ENCODE peak calls at places on chromosome 9, in seven cellular contexts. Q, I, T, U, J, F and Y are unnamed samples.

GRCh38 chr9:136488247-136489214 is 5.7 kb upstream of the SEC16A start:
- DNase-seq in I (peak; percentile 71), U (peak; percentile 57), Q (peak; percentile 67), F (peak; percentile 82), J (peak; percentile 30), T (peak; percentile 87), Y (peak; percentile 71)

GRCh38 chr9:113903514-113904077 is 27.5 kb downstream of the ZNF618 start:
- DNase-seq in I (no peak), U (no peak), T (no peak), Q (no peak), J (no peak), F (no peak), Y (no peak)

GRCh38 chr9:86891886-86892437 is 55.3 kb downstream of the GAS1 start:
- DNase-seq in U (no peak), T (no peak), F (no peak), J (no peak), Q (no peak), I (no peak), Y (no peak)

GRCh38 chr9:95570150-95570549 is 53.4 kb upstream of the PTCH1 start:
- DNase-seq in I (no peak), T (no peak), F (no peak), Q (no peak), U (peak; percentile 85), J (no peak), Y (no peak)

GRCh38 chr9:98271479-98271878 is 16.0 kb upstream of the TBC1D2 start:
- DNase-seq in T (no peak), I (no peak), U (peak; percentile 92), F (no peak), Q (no peak), J (no peak), Y (no peak)

GRCh38 chr9:111481885-111482636 is 2.1 kb downstream of the ECPAS start:
- DNase-seq in Q (no peak), T (no peak), U (peak; percentile 30), F (no peak), I (peak; percentile 47), J (peak; percentile 17), Y (no peak)

GRCh38 chr9:110932883-110933282 is 105.4 kb downstream of the LPAR1 start:
- DNase-seq in I (no peak), U (no peak), F (no peak), J (no peak), T (no peak), Q (no peak), Y (no peak)

GRCh38 chr9:35905912-35906679 is at the start of gene HRCT1:
- DNase-seq in U (no peak), I (peak; percentile 97), T (peak; percentile 97), F (no peak), J (no peak), Q (peak; percentile 93), Y (no peak)

GRCh38 chr9:137878146-137878941 is 762 bp downstream of the CACNA1B start:
- DNase-seq in U (peak; percentile 77), J (no peak), I (peak; percentile 9), Q (no peak), F (peak; percentile 38), T (peak; percentile 57), Y (no peak)

GRCh38 chr9:78871452-78872331 is 574.8 kb downstream of the PSAT1 start:
- DNase-seq in T (no peak), Q (no peak), J (no peak), F (no peak), I (peak; percentile 87), U (peak; percentile 33), Y (no peak)